ENCODE peak calls at places on chromosomes 13 and 19, in five cellular contexts. M is AG09319, D is ascending aorta, U is upper lobe of left lung, G is tibial artery. X is an unnamed sample.

GRCh38 chr13:54367639-54368271 is 1339.1 kb downstream of the OLFM4 start:
- DNase-seq in D (no peak), G (no peak), U (no peak), M (no peak), X (no peak)

GRCh38 chr13:75876371-75877050 is 240.4 kb downstream of the LMO7 start:
- DNase-seq in U (peak; percentile 45), G (peak; percentile 60), M (peak; percentile 43), D (peak; percentile 75), X (peak; percentile 74)

GRCh38 chr19:1173160-1173844 is 766 bp downstream of the SBNO2 start:
- DNase-seq in U (no peak), G (no peak), D (no peak), M (no peak), X (no peak)

GRCh38 chr19:10228925-10229324 is 2.2 kb downstream of the S1PR2 start:
- DNase-seq in U (no peak), M (no peak), G (no peak), D (no peak), X (no peak)

GRCh38 chr19:57903298-57904174 is 12.9 kb downstream of the ZNF417 start:
- DNase-seq in D (no peak), G (no peak), U (no peak), M (no peak), X (peak; percentile 5)

GRCh38 chr13:69178000-69178399 is 929.6 kb upstream of the ATXN8OS start:
- DNase-seq in M (no peak), D (no peak), U (no peak), G (no peak), X (no peak)

GRCh38 chr13:49113526-49114286 is 106.4 kb upstream of the MLNR start:
- DNase-seq in G (no peak), D (no peak), U (no peak), M (peak; percentile 18), X (no peak)

GRCh38 chr13:90938848-90939247 is 408.6 kb upstream of the MIR17HG start:
- DNase-seq in U (no peak), G (no peak), D (no peak), M (no peak), X (no peak)

GRCh38 chr19:9836021-9836420 is 903 bp downstream of the PIN1 start:
- DNase-seq in M (no peak), U (no peak), G (no peak), D (no peak), X (no peak)

GRCh38 chr19:16829822-16830289 is 658 bp downstream of the SIN3B start:
- DNase-seq in M (no peak), D (no peak), G (no peak), U (no peak), X (no peak)

GRCh38 chr19:12137541-12137940 is 2.6 kb downstream of the ZNF20 start:
- DNase-seq in M (no peak), U (no peak), D (no peak), G (no peak), X (no peak)

GRCh38 chr13:60974296-60974695 is 441.4 kb downstream of the PCDH20 start:
- DNase-seq in G (no peak), M (no peak), D (no peak), U (no peak), X (no peak)

GRCh38 chr19:44499559-44499958 is 763 bp downstream of the ZNF180 start:
- DNase-seq in U (no peak), M (no peak), D (no peak), G (no peak), X (no peak)

GRCh38 chr19:23776507-23777205 is 18.0 kb upstream of the ZNF681 start:
- DNase-seq in G (no peak), U (no peak), M (no peak), D (no peak), X (no peak)

GRCh38 chr19:52946322-52947310 is 16.1 kb downstream of the ZNF816 start:
- DNase-seq in M (no peak), G (no peak), U (no peak), D (no peak), X (no peak)

GRCh38 chr13:69603144-69603853 is 504.3 kb upstream of the ATXN8OS start:
- DNase-seq in U (no peak), D (no peak), G (no peak), M (no peak), X (no peak)

GRCh38 chr13:110480161-110480560 is 81.4 kb downstream of the RAB20 start:
- DNase-seq in M (no peak), D (no peak), U (no peak), G (no peak), X (no peak)

GRCh38 chr13:65892859-65893258 is 1337.3 kb downstream of the PCDH9 start:
- DNase-seq in M (no peak), U (no peak), D (no peak), G (no peak), X (no peak)

GRCh38 chr13:44899967-44900366 is 89.3 kb downstream of the NUFIP1 start:
- DNase-seq in G (no peak), D (no peak), U (no peak), M (no peak), X (peak; percentile 13)

GRCh38 chr19:33197591-33198000 is 3.5 kb downstream of the LRP3 start:
- DNase-seq in M (no peak), D (no peak), U (no peak), G (no peak), X (no peak)

GRCh38 chr19:49832556-49832955 is 14.5 kb downstream of the MED25 start:
- DNase-seq in D (no peak), G (no peak), U (no peak), M (no peak), X (no peak)

GRCh38 chr19:44903602-44904425 is 1.8 kb upstream of the APOE start:
- DNase-seq in G (peak; percentile 64), M (no peak), D (peak; percentile 88), U (peak; percentile 72), X (peak; percentile 33)

GRCh38 chr19:14325863-14326262 is 55.4 kb upstream of the ADGRE5 start:
- DNase-seq in U (no peak), D (no peak), G (no peak), M (no peak), X (no peak)

GRCh38 chr19:16778796-16779411 is 50.3 kb upstream of the SIN3B start:
- DNase-seq in U (peak; percentile 35), M (peak; percentile 8), D (no peak), G (peak; percentile 24), X (no peak)

GRCh38 chr19:58060231-58060630 is 1.1 kb downstream of the ZNF135 start:
- DNase-seq in G (no peak), U (no peak), D (no peak), M (no peak), X (no peak)

GRCh38 chr13:73059460-73060250 is 850 bp downstream of the KLF5 start:
- DNase-seq in G (peak; percentile 24), D (peak; percentile 66), M (no peak), U (peak; percentile 76), X (no peak)

GRCh38 chr13:48976677-48977625 is 1.2 kb downstream of the FNDC3A start:
- DNase-seq in D (no peak), U (no peak), M (no peak), G (no peak), X (peak; percentile 51)

GRCh38 chr13:20475927-20476691 is 49.5 kb downstream of the CRYL1 start:
- DNase-seq in U (peak; percentile 39), M (no peak), G (no peak), D (no peak), X (no peak)

GRCh38 chr19:7994923-7995682 is 10.3 kb downstream of the ELAVL1 start:
- DNase-seq in U (no peak), D (no peak), G (no peak), M (no peak), X (no peak)

GRCh38 chr13:38879278-38879677 is 111.4 kb downstream of the STOML3 start:
- DNase-seq in G (no peak), U (no peak), D (no peak), M (no peak), X (no peak)

GRCh38 chr13:93116809-93117208 is 109.8 kb upstream of the GPC6 start:
- DNase-seq in G (no peak), U (no peak), M (no peak), D (no peak), X (peak; percentile 5)

GRCh38 chr13:57633141-57633949 is 1.8 kb downstream of the PCDH17 start:
- DNase-seq in M (no peak), D (peak; percentile 71), G (peak; percentile 60), U (peak; percentile 33), X (no peak)

GRCh38 chr13:73056054-73056962 is 2.5 kb upstream of the KLF5 start:
- DNase-seq in D (no peak), M (no peak), G (no peak), U (no peak), X (no peak)

GRCh38 chr13:51619614-51620013 is 35.4 kb downstream of the WDFY2 start:
- DNase-seq in G (no peak), D (no peak), M (peak; percentile 42), U (no peak), X (no peak)

GRCh38 chr19:41591951-41592562 is 16.1 kb downstream of the CEACAM21 start:
- DNase-seq in G (no peak), U (no peak), M (no peak), D (no peak), X (no peak)

GRCh38 chr13:61247149-61247936 is 168.3 kb downstream of the PCDH20 start:
- DNase-seq in G (no peak), D (no peak), M (no peak), U (no peak), X (no peak)

GRCh38 chr13:98384739-98385138 is 192.2 kb downstream of the STK24 start:
- DNase-seq in U (no peak), G (no peak), M (no peak), D (no peak), X (no peak)

GRCh38 chr19:57615346-57615745 is 1.3 kb downstream of the ZNF134 start:
- DNase-seq in U (no peak), M (no peak), G (no peak), D (no peak), X (no peak)

GRCh38 chr19:32817252-32817912 is 52.2 kb downstream of the SLC7A9 start:
- DNase-seq in U (no peak), M (no peak), G (no peak), D (no peak), X (no peak)

X was measured in NCI-H1694 treated with DMSO at 0.1 percent for 48 hours.